ENCODE peak calls at places on chromosomes 7 and 10, in ten cellular contexts. One of them, this sample, is unnamed.
A peak's percentile ranks its signal among the peaks of the same experiment; 100 is the strongest.

GRCh38 chr10:129967579-129968019 is 3.5 kb upstream of the EBF3 start:
- DNase-seq in lower leg skin: no peak
- DNase-seq in body of pancreas: no peak
- DNase-seq in transverse colon: no peak
- DNase-seq in H54: no peak
- DNase-seq in IMR-90: no peak
- DNase-seq in A549: no peak
- DNase-seq in heart left ventricle: no peak
- DNase-seq in ovary: no peak
- DNase-seq in HCT116: no peak
- DNase-seq in this sample: no peak

GRCh38 chr10:119316729-119317097 is 109.3 kb downstream of the GRK5 start:
- DNase-seq in lower leg skin: no peak
- DNase-seq in HCT116: peak; percentile 89
- DNase-seq in transverse colon: no peak
- DNase-seq in body of pancreas: no peak
- DNase-seq in A549: peak; percentile 94
- DNase-seq in IMR-90: peak; percentile 92
- DNase-seq in ovary: no peak
- DNase-seq in H54: peak; percentile 52
- DNase-seq in heart left ventricle: no peak
- DNase-seq in this sample: no peak

GRCh38 chr7:129343099-129343700 is 91.0 kb upstream of the STRIP2 start:
- DNase-seq in body of pancreas: no peak
- DNase-seq in lower leg skin: no peak
- DNase-seq in H54: peak; percentile 17
- DNase-seq in IMR-90: peak; percentile 75
- DNase-seq in transverse colon: no peak
- DNase-seq in heart left ventricle: no peak
- DNase-seq in HCT116: peak; percentile 37
- DNase-seq in A549: peak; percentile 57
- DNase-seq in ovary: no peak
- DNase-seq in this sample: peak; percentile 60

GRCh38 chr7:2986561-2986960 is 57.1 kb downstream of the CARD11 start:
- DNase-seq in HCT116: no peak
- DNase-seq in heart left ventricle: no peak
- DNase-seq in transverse colon: no peak
- DNase-seq in lower leg skin: peak; percentile 29
- DNase-seq in H54: no peak
- DNase-seq in ovary: no peak
- DNase-seq in IMR-90: no peak
- DNase-seq in A549: no peak
- DNase-seq in body of pancreas: no peak
- DNase-seq in this sample: no peak

GRCh38 chr7:157869793-157870192 is 533.0 kb downstream of the DNAJB6 start:
- DNase-seq in heart left ventricle: no peak
- DNase-seq in lower leg skin: no peak
- DNase-seq in IMR-90: no peak
- DNase-seq in A549: no peak
- DNase-seq in ovary: no peak
- DNase-seq in HCT116: no peak
- DNase-seq in transverse colon: no peak
- DNase-seq in body of pancreas: no peak
- DNase-seq in H54: no peak
- DNase-seq in this sample: no peak

GRCh38 chr7:115799430-115799829 is 231.1 kb downstream of the TFEC start:
- DNase-seq in heart left ventricle: no peak
- DNase-seq in H54: no peak
- DNase-seq in transverse colon: no peak
- DNase-seq in lower leg skin: no peak
- DNase-seq in ovary: no peak
- DNase-seq in IMR-90: no peak
- DNase-seq in body of pancreas: no peak
- DNase-seq in A549: no peak
- DNase-seq in HCT116: no peak
- DNase-seq in this sample: no peak

GRCh38 chr10:58937423-58937822 is 239.0 kb upstream of the PHYHIPL start:
- DNase-seq in HCT116: no peak
- DNase-seq in A549: no peak
- DNase-seq in ovary: no peak
- DNase-seq in body of pancreas: no peak
- DNase-seq in heart left ventricle: no peak
- DNase-seq in lower leg skin: no peak
- DNase-seq in H54: no peak
- DNase-seq in IMR-90: no peak
- DNase-seq in transverse colon: no peak
- DNase-seq in this sample: no peak

GRCh38 chr7:158272509-158273137 is 315.0 kb downstream of the PTPRN2 start:
- DNase-seq in heart left ventricle: no peak
- DNase-seq in transverse colon: no peak
- DNase-seq in ovary: no peak
- DNase-seq in A549: no peak
- DNase-seq in H54: no peak
- DNase-seq in IMR-90: no peak
- DNase-seq in body of pancreas: no peak
- DNase-seq in HCT116: no peak
- DNase-seq in lower leg skin: peak; percentile 74
- DNase-seq in this sample: no peak

GRCh38 chr10:63365976-63366765 is 99.6 kb downstream of the JMJD1C start:
- DNase-seq in heart left ventricle: no peak
- DNase-seq in H54: no peak
- DNase-seq in HCT116: no peak
- DNase-seq in A549: no peak
- DNase-seq in body of pancreas: no peak
- DNase-seq in IMR-90: no peak
- DNase-seq in transverse colon: no peak
- DNase-seq in lower leg skin: no peak
- DNase-seq in ovary: no peak
- DNase-seq in this sample: no peak

GRCh38 chr7:5294169-5294987 is 11.6 kb downstream of the SLC29A4 start:
- DNase-seq in lower leg skin: no peak
- DNase-seq in body of pancreas: no peak
- DNase-seq in IMR-90: no peak
- DNase-seq in HCT116: no peak
- DNase-seq in H54: no peak
- DNase-seq in A549: no peak
- DNase-seq in ovary: no peak
- DNase-seq in heart left ventricle: no peak
- DNase-seq in transverse colon: no peak
- DNase-seq in this sample: no peak

GRCh38 chr7:45306752-45307305 is 149.2 kb downstream of the RAMP3 start:
- DNase-seq in transverse colon: no peak
- DNase-seq in heart left ventricle: no peak
- DNase-seq in body of pancreas: no peak
- DNase-seq in IMR-90: no peak
- DNase-seq in ovary: no peak
- DNase-seq in HCT116: no peak
- DNase-seq in lower leg skin: no peak
- DNase-seq in A549: no peak
- DNase-seq in H54: no peak
- DNase-seq in this sample: no peak

DNA sequence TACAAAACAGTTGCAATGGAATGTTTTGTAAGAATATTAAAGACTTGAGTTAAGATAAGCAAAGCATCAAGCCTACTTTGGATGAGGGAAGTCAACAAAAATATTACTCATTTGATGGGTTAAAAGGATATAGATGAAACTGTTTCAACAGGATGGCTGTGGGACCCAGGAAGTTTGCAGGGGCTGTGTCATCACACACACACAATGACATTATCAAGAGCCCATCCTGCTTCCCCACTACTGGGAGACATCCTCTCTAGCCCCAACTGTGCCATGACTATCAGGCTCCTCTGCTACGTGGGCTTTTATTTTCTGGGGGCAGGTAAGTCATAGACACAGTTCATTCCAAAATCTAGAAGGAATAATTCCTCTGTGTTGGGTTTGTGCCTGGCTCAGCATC is 78.8 kb upstream of the PRSS1 start:
- DNase-seq in heart left ventricle: no peak
- DNase-seq in body of pancreas: no peak
- DNase-seq in lower leg skin: no peak
- DNase-seq in transverse colon: no peak
- DNase-seq in A549: no peak
- DNase-seq in IMR-90: no peak
- DNase-seq in ovary: no peak
- DNase-seq in HCT116: no peak
- DNase-seq in H54: no peak
- DNase-seq in this sample: no peak
- TF ChIP-seq POLR2A in heart left ventricle: no peak
- TF ChIP-seq POLR2A in body of pancreas: no peak
- TF ChIP-seq POLR2A in lower leg skin: no peak
- TF ChIP-seq POLR2A in transverse colon: no peak
- TF ChIP-seq POLR2A in A549: no peak
- TF ChIP-seq POLR2A in IMR-90: no peak
- TF ChIP-seq POLR2A in ovary: no peak
- TF ChIP-seq POLR2A in HCT116: no peak
- TF ChIP-seq POLR2A in H54: no peak
- TF ChIP-seq POLR2A in this sample: no peak

DNA sequence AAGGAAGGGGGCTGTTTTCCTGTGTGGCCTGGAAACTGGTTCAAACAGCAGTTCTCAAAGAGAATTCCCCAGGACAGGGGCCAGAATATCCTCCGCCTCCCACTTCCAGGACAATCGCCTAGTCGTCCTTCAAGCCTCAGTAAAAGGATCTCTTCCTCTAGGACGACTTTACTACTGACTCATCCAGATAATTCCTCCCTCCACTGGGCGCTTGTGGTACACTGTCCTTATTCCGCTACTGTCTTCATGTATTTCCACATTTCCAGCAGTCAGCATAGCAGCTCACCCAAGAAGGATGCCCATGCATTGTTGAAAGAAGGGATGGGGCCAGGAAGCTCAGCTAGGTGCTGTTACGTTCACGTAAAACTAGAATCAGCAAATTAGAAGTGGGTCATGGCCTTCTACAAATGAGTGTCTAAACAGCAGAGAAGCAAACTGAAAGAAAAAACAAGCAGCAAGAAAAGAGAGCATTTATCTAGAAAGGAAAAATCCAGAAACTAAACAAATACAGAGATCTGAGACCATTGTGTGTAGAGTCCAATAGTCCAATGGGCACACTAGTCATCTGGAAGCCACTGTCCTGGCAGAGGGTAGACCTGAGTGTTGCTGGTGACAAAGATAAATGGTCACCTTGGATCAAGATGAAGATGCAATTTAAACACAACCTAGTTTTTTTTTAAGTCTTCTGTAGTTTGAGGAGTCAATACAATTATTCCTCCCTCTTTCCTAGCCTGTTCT is 26.3 kb downstream of the CLRN3 start:
- DNase-seq in H54: no peak
- DNase-seq in HCT116: no peak
- DNase-seq in A549: no peak
- DNase-seq in IMR-90: no peak
- DNase-seq in transverse colon: no peak
- DNase-seq in body of pancreas: no peak
- DNase-seq in lower leg skin: no peak
- DNase-seq in ovary: no peak
- DNase-seq in heart left ventricle: no peak
- DNase-seq in this sample: no peak
- TF ChIP-seq POLR2A in H54: no peak
- TF ChIP-seq POLR2A in HCT116: no peak
- TF ChIP-seq POLR2A in A549: no peak
- TF ChIP-seq POLR2A in IMR-90: no peak
- TF ChIP-seq POLR2A in transverse colon: no peak
- TF ChIP-seq POLR2A in body of pancreas: no peak
- TF ChIP-seq POLR2A in lower leg skin: no peak
- TF ChIP-seq POLR2A in ovary: no peak
- TF ChIP-seq POLR2A in heart left ventricle: no peak
- TF ChIP-seq POLR2A in this sample: no peak

GRCh38 chr7:106283831-106284515 is 810 bp downstream of the NAMPT start:
- DNase-seq in heart left ventricle: peak; percentile 51
- DNase-seq in lower leg skin: peak; percentile 92
- DNase-seq in transverse colon: peak; percentile 65
- DNase-seq in HCT116: no peak
- DNase-seq in A549: peak; percentile 63
- DNase-seq in IMR-90: peak; percentile 37
- DNase-seq in body of pancreas: peak; percentile 64
- DNase-seq in ovary: peak; percentile 66
- DNase-seq in H54: peak; percentile 12
- DNase-seq in this sample: peak; percentile 77
- TF ChIP-seq POLR2A in heart left ventricle: peak; percentile 15
- TF ChIP-seq POLR2A in lower leg skin: no peak
- TF ChIP-seq POLR2A in transverse colon: peak; percentile 70
- TF ChIP-seq POLR2A in HCT116: no peak
- TF ChIP-seq POLR2A in A549: no peak
- TF ChIP-seq POLR2A in IMR-90: peak; percentile 38
- TF ChIP-seq POLR2A in body of pancreas: no peak
- TF ChIP-seq POLR2A in ovary: peak; percentile 2
- TF ChIP-seq POLR2A in H54: no peak
- TF ChIP-seq POLR2A in this sample: peak; percentile 51

DNA sequence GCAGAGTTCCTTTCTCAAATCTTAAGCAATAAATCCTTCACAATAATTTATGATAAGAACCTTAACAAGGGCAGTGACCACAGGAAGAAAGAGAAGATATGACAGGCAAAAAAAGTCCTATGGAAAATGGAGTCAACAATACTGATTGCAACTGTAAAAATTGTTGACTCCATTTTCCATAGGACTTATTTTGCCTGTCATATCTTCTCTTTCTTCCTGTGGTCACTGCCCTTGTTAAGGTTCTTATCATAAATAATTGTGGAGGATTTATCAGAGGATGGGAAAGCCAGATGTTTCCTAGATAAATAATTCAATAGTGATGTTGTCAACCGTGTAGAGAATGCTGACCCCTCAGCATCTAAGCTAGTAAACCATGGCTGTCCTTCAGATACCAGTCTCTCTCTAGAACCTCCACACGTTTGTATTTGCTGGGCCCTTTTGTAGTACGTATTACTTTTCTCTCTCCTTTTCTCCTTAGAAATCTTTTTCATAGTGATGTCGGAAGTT is 172.6 kb upstream of the BET1 start:
- DNase-seq in heart left ventricle: no peak
- DNase-seq in transverse colon: no peak
- DNase-seq in body of pancreas: no peak
- DNase-seq in HCT116: no peak
- DNase-seq in lower leg skin: no peak
- DNase-seq in H54: no peak
- DNase-seq in ovary: no peak
- DNase-seq in IMR-90: no peak
- DNase-seq in A549: no peak
- DNase-seq in this sample: no peak
- TF ChIP-seq POLR2A in heart left ventricle: no peak
- TF ChIP-seq POLR2A in transverse colon: no peak
- TF ChIP-seq POLR2A in body of pancreas: no peak
- TF ChIP-seq POLR2A in HCT116: no peak
- TF ChIP-seq POLR2A in lower leg skin: no peak
- TF ChIP-seq POLR2A in H54: no peak
- TF ChIP-seq POLR2A in ovary: no peak
- TF ChIP-seq POLR2A in IMR-90: no peak
- TF ChIP-seq POLR2A in A549: no peak
- TF ChIP-seq POLR2A in this sample: no peak